ENCODE peak calls at places on chromosomes 4 and X, in four cellular contexts. K is sigmoid colon, B is GM10248, S is IMR-90. P is an unnamed sample.

GRCh38 chr4:156781852-156782251 is 189.7 kb downstream of the PDGFC start:
- DNase-seq in K (no peak), B (no peak), S (peak; percentile 40), P (no peak)

GRCh38 chrX:12002876-12003275 is 135.4 kb upstream of the FRMPD4 start:
- DNase-seq in K (no peak), B (no peak), S (peak; percentile 10), P (no peak)

GRCh38 chrX:40054793-40055192 is 43.0 kb downstream of the BCOR start:
- DNase-seq in K (no peak), B (no peak), S (peak; percentile 62), P (no peak)

GRCh38 chr4:65217179-65217578 is 453.1 kb downstream of the EPHA5 start:
- DNase-seq in K (no peak), B (no peak), S (no peak), P (no peak)

GRCh38 chr4:117378942-117379341 is 293.6 kb upstream of the TRAM1L1 start:
- DNase-seq in K (no peak), B (no peak), S (no peak), P (no peak)

GRCh38 chr4:175947117-175947722 is 118.4 kb upstream of the WDR17 start:
- DNase-seq in K (no peak), B (no peak), S (peak; percentile 43), P (no peak)

GRCh38 chr4:6032249-6033244 is 14.3 kb upstream of the C4orf50 start:
- DNase-seq in K (no peak), B (no peak), S (no peak), P (no peak)

GRCh38 chr4:8381814-8382581 is 58.5 kb downstream of the ACOX3 start:
- DNase-seq in K (no peak), B (no peak), S (no peak), P (no peak)

DNA sequence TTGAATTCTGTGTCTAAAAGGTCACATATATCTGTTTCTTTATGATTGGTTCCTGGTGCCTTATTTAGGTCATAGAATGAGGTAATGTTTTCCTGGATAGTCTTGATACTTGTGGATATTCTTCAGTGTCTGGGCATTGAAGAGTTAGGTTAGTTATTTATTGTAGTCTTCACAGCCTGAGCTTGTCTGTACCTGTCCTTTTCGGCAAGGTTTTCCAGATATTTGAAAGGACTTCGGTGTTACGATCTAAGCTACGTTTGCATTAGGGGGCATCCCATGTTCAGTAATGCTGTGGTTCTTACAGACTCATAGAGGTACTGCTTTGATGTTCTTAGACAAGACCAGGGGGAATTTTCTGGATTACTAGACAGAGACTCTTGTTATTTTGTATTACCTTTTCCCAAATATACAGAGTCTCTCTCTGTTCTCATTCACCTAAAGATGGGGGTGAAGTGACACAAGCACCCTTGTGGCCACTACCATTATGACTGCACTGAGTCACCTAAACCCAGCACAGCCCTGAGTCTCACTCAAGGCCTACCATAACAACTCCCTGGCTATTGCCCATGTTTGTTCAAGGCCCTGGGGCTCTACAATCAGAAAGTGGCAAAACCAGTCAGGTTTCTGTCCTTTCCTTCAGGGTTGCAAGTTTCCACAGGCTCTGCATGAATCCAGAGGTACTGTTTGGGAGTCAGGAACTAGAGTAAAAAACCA is 30.1 kb upstream of the CYSLTR1 start:
- DNase-seq in K (no peak), B (no peak), S (no peak), P (no peak)
- TF ChIP-seq CTCF in K (no peak), B (no peak), S (no peak), P (no peak)

GRCh38 chr4:84238247-84239090 is 260.6 kb downstream of the NKX6-1 start:
- DNase-seq in K (no peak), B (no peak), S (peak; percentile 21), P (no peak)
- TF ChIP-seq CTCF in K (no peak), B (no peak), S (no peak), P (no peak)

GRCh38 chrX:153651540-153652079 is 4.6 kb downstream of the DUSP9 start:
- DNase-seq in K (peak; percentile 20), B (no peak), S (no peak), P (no peak)
- TF ChIP-seq CTCF in K (no peak), B (no peak), S (peak; percentile 14), P (peak; percentile 36)

GRCh38 chrX:154987940-154988339 is 34.6 kb downstream of the F8 start:
- DNase-seq in K (no peak), B (no peak), S (no peak), P (no peak)

GRCh38 chrX:154990496-154990895 is 32.0 kb downstream of the F8 start:
- DNase-seq in K (no peak), B (no peak), S (no peak), P (no peak)

GRCh38 chrX:154991039-154991438 is 31.5 kb downstream of the F8 start:
- DNase-seq in K (no peak), B (peak; percentile 18), S (no peak), P (no peak)

GRCh38 chrX:154988719-154989118 is 33.8 kb downstream of the F8 start:
- DNase-seq in K (no peak), B (no peak), S (no peak), P (no peak)

GRCh38 chrX:154986826-154987575 is 35.5 kb downstream of the F8 start:
- DNase-seq in K (no peak), B (no peak), S (no peak), P (no peak)
- TF ChIP-seq CTCF in K (no peak), B (peak; percentile 23), S (no peak), P (peak; percentile 15)

DNA sequence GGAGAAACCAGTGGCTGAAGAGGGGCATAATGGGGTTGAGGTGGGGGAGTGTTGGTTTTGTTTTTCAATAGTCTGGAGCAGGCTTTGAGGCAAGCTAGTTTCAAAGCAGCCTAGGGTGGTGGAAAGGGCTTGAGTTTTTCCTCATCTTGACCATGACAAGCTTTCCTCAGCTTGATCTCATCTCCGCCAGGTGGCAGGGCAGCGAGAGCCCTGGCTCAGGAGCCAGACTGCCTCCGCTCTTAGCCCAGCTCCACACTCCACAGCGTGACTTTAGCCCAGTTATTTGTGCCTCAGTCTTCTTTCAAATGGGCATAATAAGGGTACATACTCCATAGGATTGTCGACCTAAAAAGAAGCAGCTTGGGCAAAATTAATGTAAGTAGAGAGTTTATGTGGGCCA is 29.9 kb upstream of the SOWAHD start:
- DNase-seq in K (no peak), B (no peak), S (no peak), P (no peak)
- TF ChIP-seq CTCF in K (no peak), B (no peak), S (no peak), P (no peak)

GRCh38 chr4:94746746-94747145 is 11.0 kb upstream of the BMPR1B start:
- DNase-seq in K (no peak), B (no peak), S (no peak), P (no peak)
- TF ChIP-seq CTCF in K (no peak), B (no peak), S (peak; percentile 16), P (no peak)

DNA sequence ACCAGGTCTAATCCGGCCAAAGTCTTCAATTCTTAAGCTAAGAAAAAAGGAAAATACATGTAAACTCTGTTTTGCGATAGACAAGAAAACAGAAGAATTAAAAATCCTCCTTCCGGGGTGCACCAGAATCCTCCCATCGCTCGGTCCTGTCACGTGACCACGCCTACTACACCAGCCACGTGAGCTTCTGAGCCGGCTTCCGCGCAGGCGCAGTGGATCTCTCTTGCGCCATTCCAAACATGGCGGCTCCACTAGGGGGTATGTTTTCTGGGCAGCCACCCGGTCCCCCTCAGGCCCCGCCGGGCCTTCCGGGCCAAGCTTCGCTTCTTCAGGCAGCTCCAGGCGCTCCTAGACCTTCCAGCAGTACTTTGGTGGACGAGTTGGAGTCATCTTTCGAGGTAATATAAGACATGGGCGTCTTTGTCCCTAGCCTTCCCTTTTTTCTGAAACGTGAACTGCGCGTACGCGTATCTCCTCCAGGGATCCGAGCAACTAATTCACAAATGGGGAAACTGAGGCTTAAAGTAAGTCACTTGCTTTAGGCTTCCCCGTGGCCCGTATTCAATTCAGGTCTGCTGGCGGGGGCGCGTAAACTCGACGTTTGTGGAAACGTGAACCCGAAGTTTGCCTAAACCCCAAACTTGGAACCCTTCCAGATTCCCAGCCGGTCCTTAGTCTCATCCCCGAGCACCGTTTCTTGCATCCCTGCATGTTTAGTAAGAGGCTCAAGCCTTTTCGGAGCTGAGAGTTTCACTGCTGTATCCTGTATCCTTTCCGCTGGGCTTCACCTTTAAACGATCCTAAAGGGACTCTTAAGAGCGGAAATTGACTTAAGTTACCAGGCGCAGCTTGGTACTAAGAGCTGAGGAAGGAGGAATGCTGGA is at the start of gene MED28:
- DNase-seq in K (peak; percentile 99), B (peak; percentile 98), S (peak; percentile 95), P (peak; percentile 94)
- TF ChIP-seq CTCF in K (no peak), B (no peak), S (peak; percentile 5), P (no peak)